ENCODE peak calls at places on chromosome X, in five cellular contexts. One of them, this sample, is unnamed.
A peak's percentile ranks its signal among the peaks of the same experiment; 100 is the strongest.

GRCh38 chrX:107601326-107601725 is 27.0 kb upstream of the PRPS1 start:
- DNase-seq in cardiac fibroblast: no peak
- DNase-seq in psoas muscle: no peak
- DNase-seq in fibroblast of lung: no peak
- DNase-seq in colonic mucosa: no peak
- DNase-seq in this sample: no peak

GRCh38 chrX:100946521-100946920 is 17.8 kb upstream of the XKRX start:
- DNase-seq in cardiac fibroblast: peak; percentile 9
- DNase-seq in psoas muscle: no peak
- DNase-seq in fibroblast of lung: no peak
- DNase-seq in colonic mucosa: no peak
- DNase-seq in this sample: peak; percentile 9

GRCh38 chrX:49184294-49185061 is 1.7 kb downstream of the PRICKLE3 start:
- DNase-seq in cardiac fibroblast: peak; percentile 93
- DNase-seq in psoas muscle: peak; percentile 90
- DNase-seq in fibroblast of lung: peak; percentile 89
- DNase-seq in colonic mucosa: peak; percentile 96
- DNase-seq in this sample: peak; percentile 38

GRCh38 chrX:139533444-139533843 is 2.9 kb downstream of the F9 start:
- DNase-seq in cardiac fibroblast: no peak
- DNase-seq in psoas muscle: no peak
- DNase-seq in fibroblast of lung: no peak
- DNase-seq in colonic mucosa: no peak
- DNase-seq in this sample: no peak

GRCh38 chrX:70322784-70323183 is 32.9 kb downstream of the KIF4A start:
- DNase-seq in cardiac fibroblast: no peak
- DNase-seq in psoas muscle: no peak
- DNase-seq in fibroblast of lung: no peak
- DNase-seq in colonic mucosa: no peak
- DNase-seq in this sample: no peak

GRCh38 chrX:107676559-107677378 is 48.5 kb downstream of the PRPS1 start:
- DNase-seq in cardiac fibroblast: peak; percentile 97
- DNase-seq in psoas muscle: peak; percentile 89
- DNase-seq in fibroblast of lung: peak; percentile 97
- DNase-seq in colonic mucosa: peak; percentile 75
- DNase-seq in this sample: peak; percentile 59

GRCh38 chrX:35351795-35352483 is 409.3 kb downstream of the FAM47B start:
- DNase-seq in cardiac fibroblast: no peak
- DNase-seq in psoas muscle: no peak
- DNase-seq in fibroblast of lung: no peak
- DNase-seq in colonic mucosa: no peak
- DNase-seq in this sample: no peak

GRCh38 chrX:31314921-31315320 is 243.1 kb upstream of the FTHL17 start:
- DNase-seq in cardiac fibroblast: peak; percentile 22
- DNase-seq in psoas muscle: no peak
- DNase-seq in fibroblast of lung: peak; percentile 21
- DNase-seq in colonic mucosa: no peak
- DNase-seq in this sample: no peak

GRCh38 chrX:136528645-136529315 is 3.2 kb upstream of the VGLL1 start:
- DNase-seq in cardiac fibroblast: no peak
- DNase-seq in psoas muscle: no peak
- DNase-seq in fibroblast of lung: no peak
- DNase-seq in colonic mucosa: no peak
- DNase-seq in this sample: no peak

GRCh38 chrX:35919536-35920309 is at the start of gene CFAP47:
- DNase-seq in cardiac fibroblast: no peak
- DNase-seq in psoas muscle: no peak
- DNase-seq in fibroblast of lung: peak; percentile 14
- DNase-seq in colonic mucosa: peak; percentile 43
- DNase-seq in this sample: no peak

GRCh38 chrX:65750674-65751469 is 83.4 kb downstream of the MSN start:
- DNase-seq in cardiac fibroblast: no peak
- DNase-seq in psoas muscle: no peak
- DNase-seq in fibroblast of lung: no peak
- DNase-seq in colonic mucosa: no peak
- DNase-seq in this sample: no peak

GRCh38 chrX:13911581-13911980 is 94.7 kb upstream of the GPM6B start:
- DNase-seq in cardiac fibroblast: peak; percentile 67
- DNase-seq in psoas muscle: no peak
- DNase-seq in fibroblast of lung: peak; percentile 68
- DNase-seq in colonic mucosa: no peak
- DNase-seq in this sample: no peak

GRCh38 chrX:115988825-115989224 is 181.7 kb upstream of the AGTR2 start:
- DNase-seq in cardiac fibroblast: no peak
- DNase-seq in psoas muscle: no peak
- DNase-seq in fibroblast of lung: peak; percentile 1
- DNase-seq in colonic mucosa: no peak
- DNase-seq in this sample: no peak

GRCh38 chrX:147891886-147892285 is 19.8 kb upstream of the FMR1 start:
- DNase-seq in cardiac fibroblast: peak; percentile 8
- DNase-seq in psoas muscle: no peak
- DNase-seq in fibroblast of lung: no peak
- DNase-seq in colonic mucosa: no peak
- DNase-seq in this sample: no peak

GRCh38 chrX:134460861-134461218 is 875 bp downstream of the HPRT1 start:
- DNase-seq in cardiac fibroblast: peak; percentile 13
- DNase-seq in psoas muscle: no peak
- DNase-seq in fibroblast of lung: peak; percentile 14
- DNase-seq in colonic mucosa: peak; percentile 24
- DNase-seq in this sample: no peak

GRCh38 chrX:53265771-53266170 is 15.6 kb downstream of the IQSEC2 start:
- DNase-seq in cardiac fibroblast: peak; percentile 84
- DNase-seq in psoas muscle: no peak
- DNase-seq in fibroblast of lung: peak; percentile 71
- DNase-seq in colonic mucosa: no peak
- DNase-seq in this sample: peak; percentile 66

GRCh38 chrX:44906041-44906440 is 33.1 kb downstream of the KDM6A start:
- DNase-seq in cardiac fibroblast: no peak
- DNase-seq in psoas muscle: no peak
- DNase-seq in fibroblast of lung: no peak
- DNase-seq in colonic mucosa: no peak
- DNase-seq in this sample: no peak

GRCh38 chrX:44906542-44906941 is 33.6 kb downstream of the KDM6A start:
- DNase-seq in cardiac fibroblast: no peak
- DNase-seq in psoas muscle: no peak
- DNase-seq in fibroblast of lung: no peak
- DNase-seq in colonic mucosa: no peak
- DNase-seq in this sample: no peak

GRCh38 chrX:44903107-44903506 is 30.1 kb downstream of the KDM6A start:
- DNase-seq in cardiac fibroblast: peak; percentile 81
- DNase-seq in psoas muscle: no peak
- DNase-seq in fibroblast of lung: peak; percentile 67
- DNase-seq in colonic mucosa: no peak
- DNase-seq in this sample: no peak

GRCh38 chrX:44904542-44905115 is 31.6 kb downstream of the KDM6A start:
- DNase-seq in cardiac fibroblast: no peak
- DNase-seq in psoas muscle: no peak
- DNase-seq in fibroblast of lung: no peak
- DNase-seq in colonic mucosa: no peak
- DNase-seq in this sample: no peak

DNA sequence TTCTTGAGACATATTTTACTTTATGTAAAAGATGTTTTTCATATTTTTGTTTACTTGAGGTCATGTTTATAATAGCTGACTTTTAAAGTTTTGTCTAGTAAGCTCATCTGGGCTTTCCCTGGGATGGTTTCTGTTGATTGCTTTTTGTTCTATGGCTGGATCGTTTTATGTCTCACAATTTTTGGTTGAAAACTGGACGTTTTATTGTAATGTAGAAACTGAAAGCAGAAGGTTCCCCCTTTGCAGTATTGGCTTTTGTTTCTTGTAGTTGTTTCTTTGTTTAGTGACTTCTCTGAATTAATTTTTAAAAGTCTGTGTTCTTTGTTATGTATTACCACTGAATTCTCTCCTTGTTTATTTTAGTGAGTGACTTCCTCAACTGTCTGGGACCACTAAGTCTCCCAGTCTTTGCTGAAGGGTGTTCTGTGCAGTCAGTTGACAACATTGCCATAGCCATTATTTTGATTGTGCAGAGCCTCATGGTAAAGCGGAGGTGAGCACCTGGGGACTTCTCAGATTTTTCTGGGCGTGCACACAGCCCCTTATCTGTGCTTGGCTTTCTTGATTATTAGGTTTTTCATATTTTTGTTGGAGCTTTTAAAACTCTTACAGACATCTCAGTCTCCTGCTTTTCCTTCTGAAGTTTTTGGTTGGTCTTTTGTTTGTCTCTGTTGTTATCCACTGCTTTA is 31.0 kb downstream of the KDM6A start:
- DNase-seq in cardiac fibroblast: no peak
- DNase-seq in psoas muscle: no peak
- DNase-seq in fibroblast of lung: no peak
- DNase-seq in colonic mucosa: no peak
- DNase-seq in this sample: no peak
- H3K4me3 ChIP-seq in cardiac fibroblast: no peak overlapping the region
- H3K4me3 ChIP-seq in psoas muscle: no peak overlapping the region
- H3K4me3 ChIP-seq in fibroblast of lung: no peak overlapping the region
- H3K4me3 ChIP-seq in colonic mucosa: no peak overlapping the region
- H3K4me3 ChIP-seq in this sample: no peak overlapping the region

GRCh38 chrX:66760648-66761047 is 121.8 kb upstream of the EDA2R start:
- DNase-seq in cardiac fibroblast: peak; percentile 4
- DNase-seq in psoas muscle: no peak
- DNase-seq in fibroblast of lung: no peak
- DNase-seq in colonic mucosa: no peak
- DNase-seq in this sample: no peak
- TF ChIP-seq CTCF in cardiac fibroblast: no peak
- TF ChIP-seq CTCF in psoas muscle: no peak
- TF ChIP-seq CTCF in fibroblast of lung: no peak
- TF ChIP-seq CTCF in colonic mucosa: no peak
- TF ChIP-seq CTCF in this sample: peak; percentile 4

GRCh38 chrX:3962511-3963350 is 249.3 kb upstream of the PRKX start:
- DNase-seq in cardiac fibroblast: peak; percentile 28
- DNase-seq in psoas muscle: no peak
- DNase-seq in fibroblast of lung: peak; percentile 9
- DNase-seq in colonic mucosa: no peak
- DNase-seq in this sample: no peak

GRCh38 chrX:3963980-3964379 is 250.5 kb upstream of the PRKX start:
- DNase-seq in cardiac fibroblast: no peak
- DNase-seq in psoas muscle: no peak
- DNase-seq in fibroblast of lung: no peak
- DNase-seq in colonic mucosa: no peak
- DNase-seq in this sample: no peak

DNA sequence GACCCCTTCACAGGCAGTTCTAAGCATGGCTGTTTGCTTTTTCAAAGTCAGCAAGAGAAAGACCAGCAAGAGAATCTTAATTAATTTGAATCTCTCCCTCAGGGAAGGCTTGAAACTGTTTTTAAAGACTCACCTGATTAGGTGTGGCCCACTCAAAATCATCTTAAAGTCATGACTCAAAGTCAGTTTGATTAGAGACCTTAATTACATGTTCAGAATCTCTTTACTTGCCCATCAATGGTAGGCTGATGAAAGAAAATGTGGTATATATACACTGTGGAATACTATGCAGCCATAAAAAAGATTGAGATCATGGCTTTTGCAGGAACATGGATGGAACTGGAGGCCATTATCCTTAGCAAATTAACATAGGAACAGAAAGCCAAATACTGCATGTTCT is 247.5 kb upstream of the PRKX start:
- DNase-seq in cardiac fibroblast: no peak
- DNase-seq in psoas muscle: no peak
- DNase-seq in fibroblast of lung: no peak
- DNase-seq in colonic mucosa: no peak
- DNase-seq in this sample: no peak
- H3K4me3 ChIP-seq in cardiac fibroblast: no peak overlapping the region
- H3K4me3 ChIP-seq in psoas muscle: no peak overlapping the region
- H3K4me3 ChIP-seq in fibroblast of lung: no peak overlapping the region
- H3K4me3 ChIP-seq in colonic mucosa: no peak overlapping the region
- H3K4me3 ChIP-seq in this sample: no peak overlapping the region

DNA sequence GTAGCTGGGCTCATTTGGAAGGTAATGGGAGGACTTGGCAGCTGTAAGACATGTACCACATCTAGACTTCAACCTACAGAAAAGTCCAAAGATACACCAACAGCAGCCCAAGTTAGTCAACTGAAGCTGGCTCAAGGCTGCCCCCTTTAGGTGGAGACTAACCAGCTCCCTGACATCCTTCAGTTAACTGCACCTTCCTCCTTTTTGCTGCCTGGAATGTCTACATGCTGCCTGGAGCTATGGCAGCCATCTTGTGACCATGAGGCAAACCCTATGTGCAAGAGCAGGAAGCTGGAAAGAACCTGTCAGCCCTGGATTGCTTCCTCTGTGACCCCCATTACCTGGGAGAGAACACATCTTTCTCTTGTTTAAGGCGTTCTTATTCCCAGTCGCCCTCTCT is 25.8 kb downstream of the ARSD start:
- DNase-seq in cardiac fibroblast: no peak
- DNase-seq in psoas muscle: no peak
- DNase-seq in fibroblast of lung: no peak
- DNase-seq in colonic mucosa: no peak
- DNase-seq in this sample: no peak
- TF ChIP-seq CTCF in cardiac fibroblast: no peak
- TF ChIP-seq CTCF in psoas muscle: no peak
- TF ChIP-seq CTCF in fibroblast of lung: no peak
- TF ChIP-seq CTCF in colonic mucosa: no peak
- TF ChIP-seq CTCF in this sample: no peak

GRCh38 chrX:69221239-69222102 is 56.2 kb upstream of the PJA1 start:
- DNase-seq in cardiac fibroblast: no peak
- DNase-seq in psoas muscle: no peak
- DNase-seq in fibroblast of lung: no peak
- DNase-seq in colonic mucosa: no peak
- DNase-seq in this sample: no peak
- H3K4me3 ChIP-seq in cardiac fibroblast: no peak overlapping the region
- H3K4me3 ChIP-seq in psoas muscle: no peak overlapping the region
- H3K4me3 ChIP-seq in fibroblast of lung: no peak overlapping the region
- H3K4me3 ChIP-seq in colonic mucosa: no peak overlapping the region
- H3K4me3 ChIP-seq in this sample: no peak overlapping the region

DNA sequence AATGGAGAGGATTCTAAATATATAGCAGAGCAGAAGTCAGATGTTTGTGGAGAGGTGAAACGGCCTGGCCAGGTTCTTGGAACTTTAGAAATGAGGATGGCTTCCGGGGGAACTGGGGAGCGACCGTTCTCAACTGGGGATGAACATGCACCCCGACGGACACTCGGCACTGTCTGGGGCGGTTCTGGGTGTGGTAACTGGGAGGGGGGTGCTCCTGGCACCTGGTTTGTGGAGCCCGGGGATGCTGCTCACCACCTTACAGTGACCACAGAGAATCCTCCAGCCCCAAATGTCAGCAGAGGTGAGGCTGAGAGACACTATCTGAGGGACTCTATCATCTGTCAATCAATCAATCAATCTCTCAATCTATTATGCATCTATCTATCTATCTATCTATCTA is 69.0 kb upstream of the PPP2R3B start:
- DNase-seq in cardiac fibroblast: no peak
- DNase-seq in psoas muscle: no peak
- DNase-seq in fibroblast of lung: no peak
- DNase-seq in colonic mucosa: no peak
- DNase-seq in this sample: no peak
- TF ChIP-seq CTCF in cardiac fibroblast: no peak
- TF ChIP-seq CTCF in psoas muscle: no peak
- TF ChIP-seq CTCF in fibroblast of lung: no peak
- TF ChIP-seq CTCF in colonic mucosa: no peak
- TF ChIP-seq CTCF in this sample: no peak

GRCh38 chrX:130287071-130287770 is 18.5 kb upstream of the ZNF280C start:
- DNase-seq in cardiac fibroblast: no peak
- DNase-seq in psoas muscle: no peak
- DNase-seq in fibroblast of lung: no peak
- DNase-seq in colonic mucosa: no peak
- DNase-seq in this sample: no peak
- H3K4me3 ChIP-seq in cardiac fibroblast: no peak overlapping the region
- H3K4me3 ChIP-seq in psoas muscle: no peak overlapping the region
- H3K4me3 ChIP-seq in fibroblast of lung: no peak overlapping the region
- H3K4me3 ChIP-seq in colonic mucosa: no peak overlapping the region
- H3K4me3 ChIP-seq in this sample: no peak overlapping the region

GRCh38 chrX:78708171-78708570 is 39.3 kb upstream of the LPAR4 start:
- DNase-seq in cardiac fibroblast: peak; percentile 57
- DNase-seq in psoas muscle: no peak
- DNase-seq in fibroblast of lung: peak; percentile 57
- DNase-seq in colonic mucosa: peak; percentile 20
- DNase-seq in this sample: no peak
- TF ChIP-seq CTCF in cardiac fibroblast: peak; percentile 58
- TF ChIP-seq CTCF in psoas muscle: no peak
- TF ChIP-seq CTCF in fibroblast of lung: peak; percentile 53
- TF ChIP-seq CTCF in colonic mucosa: no peak
- TF ChIP-seq CTCF in this sample: peak; percentile 69